ENCODE peak calls at places on chromosomes 2 and 18, in six cellular contexts. One of them, this sample, is unnamed. For H3K4me1, the result is how much of the 10 kb centered on the place peaks cover.

GRCh38 chr18:13480856-13481255 is 245.5 kb downstream of the FAM210A start:
- DNase-seq in BE2C: no peak
- DNase-seq in stomach: no peak
- DNase-seq in psoas muscle: no peak
- DNase-seq in neuronal stem cell: no peak
- DNase-seq in naive thymus-derived CD4-positive, alpha-beta T cell: no peak
- DNase-seq in this sample: no peak

GRCh38 chr2:237901932-237902846 is 42.8 kb downstream of the RAMP1 start:
- DNase-seq in psoas muscle: no peak
- DNase-seq in naive thymus-derived CD4-positive, alpha-beta T cell: peak
- DNase-seq in neuronal stem cell: no peak
- DNase-seq in stomach: no peak
- DNase-seq in BE2C: no peak
- DNase-seq in this sample: peak

GRCh38 chr2:127545189-127545588 is 9.7 kb downstream of the MYO7B start:
- DNase-seq in stomach: no peak
- DNase-seq in neuronal stem cell: no peak
- DNase-seq in BE2C: no peak
- DNase-seq in psoas muscle: no peak
- DNase-seq in naive thymus-derived CD4-positive, alpha-beta T cell: no peak
- DNase-seq in this sample: no peak

GRCh38 chr2:2823061-2823753 is 492.1 kb upstream of the MYT1L start:
- DNase-seq in naive thymus-derived CD4-positive, alpha-beta T cell: no peak
- DNase-seq in neuronal stem cell: no peak
- DNase-seq in psoas muscle: no peak
- DNase-seq in stomach: no peak
- DNase-seq in BE2C: no peak
- DNase-seq in this sample: no peak

GRCh38 chr2:157291018-157291417 is 33.5 kb downstream of the GALNT5 start:
- DNase-seq in naive thymus-derived CD4-positive, alpha-beta T cell: no peak
- DNase-seq in psoas muscle: no peak
- DNase-seq in neuronal stem cell: no peak
- DNase-seq in stomach: no peak
- DNase-seq in BE2C: no peak
- DNase-seq in this sample: no peak

GRCh38 chr2:36407403-36407802 is 51.8 kb downstream of the CRIM1 start:
- DNase-seq in stomach: no peak
- DNase-seq in neuronal stem cell: no peak
- DNase-seq in BE2C: no peak
- DNase-seq in naive thymus-derived CD4-positive, alpha-beta T cell: no peak
- DNase-seq in psoas muscle: no peak
- DNase-seq in this sample: no peak

GRCh38 chr2:134225173-134225572 is 28.7 kb upstream of the MGAT5 start:
- DNase-seq in BE2C: no peak
- DNase-seq in neuronal stem cell: no peak
- DNase-seq in stomach: no peak
- DNase-seq in naive thymus-derived CD4-positive, alpha-beta T cell: no peak
- DNase-seq in psoas muscle: no peak
- DNase-seq in this sample: no peak

GRCh38 chr2:197008229-197008628 is 81.7 kb upstream of the PGAP1 start:
- DNase-seq in neuronal stem cell: no peak
- DNase-seq in stomach: no peak
- DNase-seq in naive thymus-derived CD4-positive, alpha-beta T cell: no peak
- DNase-seq in BE2C: no peak
- DNase-seq in psoas muscle: no peak
- DNase-seq in this sample: no peak

GRCh38 chr2:188485496-188485895 is 193.8 kb downstream of the GULP1 start:
- DNase-seq in BE2C: no peak
- DNase-seq in stomach: no peak
- DNase-seq in naive thymus-derived CD4-positive, alpha-beta T cell: no peak
- DNase-seq in psoas muscle: no peak
- DNase-seq in neuronal stem cell: no peak
- DNase-seq in this sample: no peak

GRCh38 chr2:157932480-157933205 is 56.5 kb upstream of the ACVR1 start:
- DNase-seq in BE2C: no peak
- DNase-seq in naive thymus-derived CD4-positive, alpha-beta T cell: no peak
- DNase-seq in psoas muscle: no peak
- DNase-seq in neuronal stem cell: peak
- DNase-seq in stomach: no peak
- DNase-seq in this sample: no peak

GRCh38 chr18:56709463-56709862 is 58.3 kb downstream of the WDR7 start:
- DNase-seq in naive thymus-derived CD4-positive, alpha-beta T cell: peak
- DNase-seq in stomach: no peak
- DNase-seq in BE2C: peak
- DNase-seq in psoas muscle: no peak
- DNase-seq in neuronal stem cell: no peak
- DNase-seq in this sample: no peak

GRCh38 chr2:100013892-100014677 is 128.3 kb downstream of the AFF3 start:
- DNase-seq in neuronal stem cell: peak
- DNase-seq in stomach: peak
- DNase-seq in BE2C: peak
- DNase-seq in psoas muscle: peak
- DNase-seq in naive thymus-derived CD4-positive, alpha-beta T cell: no peak
- DNase-seq in this sample: no peak

GRCh38 chr18:35917043-35917442 is 55.4 kb upstream of the RMP24 start:
- DNase-seq in BE2C: no peak
- DNase-seq in psoas muscle: no peak
- DNase-seq in stomach: no peak
- DNase-seq in neuronal stem cell: no peak
- DNase-seq in naive thymus-derived CD4-positive, alpha-beta T cell: no peak
- DNase-seq in this sample: no peak

GRCh38 chr18:35075132-35075531 is 33.9 kb downstream of the MAPRE2 start:
- DNase-seq in BE2C: no peak
- DNase-seq in psoas muscle: no peak
- DNase-seq in stomach: no peak
- DNase-seq in naive thymus-derived CD4-positive, alpha-beta T cell: no peak
- DNase-seq in neuronal stem cell: no peak
- DNase-seq in this sample: no peak

GRCh38 chr18:79852561-79853302 is 55.0 kb downstream of the KCNG2 start:
- DNase-seq in stomach: no peak
- DNase-seq in psoas muscle: no peak
- DNase-seq in neuronal stem cell: no peak
- DNase-seq in naive thymus-derived CD4-positive, alpha-beta T cell: no peak
- DNase-seq in BE2C: no peak
- DNase-seq in this sample: no peak

GRCh38 chr18:47968721-47969120 is 38.3 kb upstream of the SMAD2 start:
- DNase-seq in psoas muscle: no peak
- DNase-seq in stomach: no peak
- DNase-seq in neuronal stem cell: no peak
- DNase-seq in BE2C: no peak
- DNase-seq in naive thymus-derived CD4-positive, alpha-beta T cell: no peak
- DNase-seq in this sample: no peak

GRCh38 chr2:190404487-190404886 is 3.7 kb upstream of the MFSD6 start:
- DNase-seq in psoas muscle: no peak
- DNase-seq in stomach: no peak
- DNase-seq in naive thymus-derived CD4-positive, alpha-beta T cell: no peak
- DNase-seq in neuronal stem cell: no peak
- DNase-seq in BE2C: no peak
- DNase-seq in this sample: no peak

GRCh38 chr18:80239830-80240229 is 7.5 kb downstream of the PARD6G start:
- DNase-seq in BE2C: no peak
- DNase-seq in neuronal stem cell: no peak
- DNase-seq in psoas muscle: no peak
- DNase-seq in stomach: no peak
- DNase-seq in naive thymus-derived CD4-positive, alpha-beta T cell: no peak
- DNase-seq in this sample: no peak

GRCh38 chr2:132715554-132715953 is 45.5 kb upstream of the LYPD1 start:
- DNase-seq in BE2C: no peak
- DNase-seq in psoas muscle: no peak
- DNase-seq in naive thymus-derived CD4-positive, alpha-beta T cell: no peak
- DNase-seq in neuronal stem cell: no peak
- DNase-seq in stomach: no peak
- DNase-seq in this sample: no peak

GRCh38 chr18:10410472-10411300 is 43.7 kb upstream of the APCDD1 start:
- DNase-seq in neuronal stem cell: no peak
- DNase-seq in stomach: peak
- DNase-seq in psoas muscle: no peak
- DNase-seq in BE2C: no peak
- DNase-seq in naive thymus-derived CD4-positive, alpha-beta T cell: no peak
- DNase-seq in this sample: no peak

GRCh38 chr2:217877866-217878265 is 124.9 kb downstream of the TNS1 start:
- DNase-seq in psoas muscle: no peak
- DNase-seq in stomach: no peak
- DNase-seq in BE2C: no peak
- DNase-seq in naive thymus-derived CD4-positive, alpha-beta T cell: no peak
- DNase-seq in neuronal stem cell: no peak
- DNase-seq in this sample: no peak
- H3K4me1 ChIP-seq in psoas muscle: under half
- H3K4me1 ChIP-seq in stomach: half or more
- H3K4me1 ChIP-seq in BE2C: under half
- H3K4me1 ChIP-seq in naive thymus-derived CD4-positive, alpha-beta T cell: under half
- H3K4me1 ChIP-seq in neuronal stem cell: under half
- H3K4me1 ChIP-seq in this sample: under half

GRCh38 chr2:217800433-217801114 is 202.2 kb downstream of the TNS1 start:
- DNase-seq in naive thymus-derived CD4-positive, alpha-beta T cell: no peak
- DNase-seq in stomach: no peak
- DNase-seq in BE2C: peak
- DNase-seq in neuronal stem cell: no peak
- DNase-seq in psoas muscle: no peak
- DNase-seq in this sample: peak

GRCh38 chr2:217802261-217802660 is 200.5 kb downstream of the TNS1 start:
- DNase-seq in neuronal stem cell: no peak
- DNase-seq in naive thymus-derived CD4-positive, alpha-beta T cell: no peak
- DNase-seq in stomach: no peak
- DNase-seq in BE2C: peak
- DNase-seq in psoas muscle: no peak
- DNase-seq in this sample: peak

GRCh38 chr2:217799553-217800432 is 203.0 kb downstream of the TNS1 start:
- DNase-seq in psoas muscle: no peak
- DNase-seq in naive thymus-derived CD4-positive, alpha-beta T cell: no peak
- DNase-seq in neuronal stem cell: no peak
- DNase-seq in stomach: peak
- DNase-seq in BE2C: peak
- DNase-seq in this sample: peak

GRCh38 chr2:217801711-217802110 is 201.1 kb downstream of the TNS1 start:
- DNase-seq in stomach: no peak
- DNase-seq in BE2C: peak
- DNase-seq in naive thymus-derived CD4-positive, alpha-beta T cell: no peak
- DNase-seq in psoas muscle: no peak
- DNase-seq in neuronal stem cell: no peak
- DNase-seq in this sample: peak

DNA sequence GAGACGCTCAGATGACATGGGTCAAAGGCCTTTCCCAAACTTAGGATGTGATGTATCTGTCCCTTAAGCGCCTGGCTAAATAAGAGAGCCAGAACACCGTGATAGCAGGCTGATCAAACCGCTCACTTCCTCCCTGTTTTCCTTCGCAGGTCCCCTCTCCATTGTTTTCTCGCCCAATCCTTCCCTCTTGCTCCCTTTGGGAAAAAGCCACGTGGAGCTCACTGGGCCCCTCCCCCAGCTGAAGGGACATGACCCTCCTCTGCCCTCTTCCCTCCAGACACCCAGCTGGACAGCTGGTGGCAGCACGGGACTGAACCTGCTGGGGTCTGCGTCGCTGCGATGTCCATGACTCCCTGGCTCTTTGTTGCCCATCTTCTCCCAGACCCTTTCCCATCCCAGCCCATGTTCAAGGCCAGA is 201.7 kb downstream of the TNS1 start:
- DNase-seq in neuronal stem cell: no peak
- DNase-seq in BE2C: peak
- DNase-seq in naive thymus-derived CD4-positive, alpha-beta T cell: no peak
- DNase-seq in psoas muscle: no peak
- DNase-seq in stomach: no peak
- DNase-seq in this sample: peak
- H3K4me1 ChIP-seq in neuronal stem cell: under half
- H3K4me1 ChIP-seq in BE2C: under half
- H3K4me1 ChIP-seq in naive thymus-derived CD4-positive, alpha-beta T cell: under half
- H3K4me1 ChIP-seq in psoas muscle: under half
- H3K4me1 ChIP-seq in stomach: half or more
- H3K4me1 ChIP-seq in this sample: under half

GRCh38 chr2:8922431-8922830 is 81.1 kb downstream of the MBOAT2 start:
- DNase-seq in naive thymus-derived CD4-positive, alpha-beta T cell: no peak
- DNase-seq in BE2C: no peak
- DNase-seq in neuronal stem cell: no peak
- DNase-seq in stomach: no peak
- DNase-seq in psoas muscle: no peak
- DNase-seq in this sample: no peak

GRCh38 chr2:8929128-8929527 is 74.4 kb downstream of the MBOAT2 start:
- DNase-seq in neuronal stem cell: no peak
- DNase-seq in BE2C: no peak
- DNase-seq in stomach: no peak
- DNase-seq in psoas muscle: no peak
- DNase-seq in naive thymus-derived CD4-positive, alpha-beta T cell: no peak
- DNase-seq in this sample: no peak

GRCh38 chr2:8927510-8928456 is 75.7 kb downstream of the MBOAT2 start:
- DNase-seq in naive thymus-derived CD4-positive, alpha-beta T cell: no peak
- DNase-seq in BE2C: no peak
- DNase-seq in neuronal stem cell: no peak
- DNase-seq in psoas muscle: no peak
- DNase-seq in stomach: no peak
- DNase-seq in this sample: no peak

GRCh38 chr2:8923173-8923572 is 80.3 kb downstream of the MBOAT2 start:
- DNase-seq in stomach: no peak
- DNase-seq in psoas muscle: no peak
- DNase-seq in naive thymus-derived CD4-positive, alpha-beta T cell: no peak
- DNase-seq in BE2C: no peak
- DNase-seq in neuronal stem cell: no peak
- DNase-seq in this sample: no peak

GRCh38 chr2:8926356-8926755 is 77.1 kb downstream of the MBOAT2 start:
- DNase-seq in naive thymus-derived CD4-positive, alpha-beta T cell: no peak
- DNase-seq in stomach: no peak
- DNase-seq in neuronal stem cell: no peak
- DNase-seq in BE2C: no peak
- DNase-seq in psoas muscle: no peak
- DNase-seq in this sample: no peak
- H3K4me1 ChIP-seq in naive thymus-derived CD4-positive, alpha-beta T cell: under half
- H3K4me1 ChIP-seq in stomach: under half
- H3K4me1 ChIP-seq in neuronal stem cell: under half
- H3K4me1 ChIP-seq in BE2C: under half
- H3K4me1 ChIP-seq in psoas muscle: under half
- H3K4me1 ChIP-seq in this sample: under half

GRCh38 chr18:59748628-59749360 is 51.6 kb upstream of the CCBE1 start:
- DNase-seq in psoas muscle: no peak
- DNase-seq in neuronal stem cell: no peak
- DNase-seq in naive thymus-derived CD4-positive, alpha-beta T cell: no peak
- DNase-seq in BE2C: no peak
- DNase-seq in stomach: no peak
- DNase-seq in this sample: no peak
- H3K4me1 ChIP-seq in psoas muscle: under half
- H3K4me1 ChIP-seq in neuronal stem cell: under half
- H3K4me1 ChIP-seq in naive thymus-derived CD4-positive, alpha-beta T cell: under half
- H3K4me1 ChIP-seq in BE2C: under half
- H3K4me1 ChIP-seq in stomach: under half
- H3K4me1 ChIP-seq in this sample: under half

GRCh38 chr18:8989017-8989416 is 113.5 kb upstream of the NDUFV2 start:
- DNase-seq in naive thymus-derived CD4-positive, alpha-beta T cell: no peak
- DNase-seq in neuronal stem cell: no peak
- DNase-seq in BE2C: no peak
- DNase-seq in stomach: no peak
- DNase-seq in psoas muscle: no peak
- DNase-seq in this sample: no peak
- H3K4me1 ChIP-seq in naive thymus-derived CD4-positive, alpha-beta T cell: under half
- H3K4me1 ChIP-seq in neuronal stem cell: under half
- H3K4me1 ChIP-seq in BE2C: under half
- H3K4me1 ChIP-seq in stomach: under half
- H3K4me1 ChIP-seq in psoas muscle: under half
- H3K4me1 ChIP-seq in this sample: under half

This sample was measured in suprapubic skin.